ENCODE peak calls at places on chromosomes 1 and 21, in four cellular contexts. F is esophagus squamous epithelium, R is upper lobe of right lung, L is uterus. S is an unnamed sample. For H3K36me3, the result is how much of the 10 kb centered on the place peaks cover.

GRCh38 chr1:116573388-116574100 is 2.7 kb upstream of the CD58 start:
- DNase-seq in F (no peak), L (no peak), R (no peak), S (no peak)

GRCh38 chr1:7218210-7218832 is 433.1 kb downstream of the CAMTA1 start:
- DNase-seq in R (no peak), L (no peak), F (no peak), S (peak)

GRCh38 chr1:54927475-54928240 is 40.7 kb upstream of the DHCR24 start:
- DNase-seq in L (no peak), R (no peak), F (no peak), S (peak)

GRCh38 chr1:203486618-203487370 is 7.2 kb upstream of the OPTC start:
- DNase-seq in F (no peak), R (no peak), L (peak), S (no peak)

GRCh38 chr1:188027613-188028012 is 1198.9 kb downstream of the PLA2G4A start:
- DNase-seq in R (no peak), F (no peak), L (no peak), S (no peak)

GRCh38 chr1:194297100-194297499 is 1110.7 kb upstream of the B3GALT2 start:
- DNase-seq in R (no peak), L (no peak), F (no peak), S (no peak)

GRCh38 chr1:200378096-200378495 is 31.7 kb downstream of the ZNF281 start:
- DNase-seq in F (no peak), L (no peak), R (no peak), S (no peak)

GRCh38 chr1:89974701-89975470 is 20.0 kb upstream of the ZNF326 start:
- DNase-seq in L (no peak), R (no peak), F (no peak), S (no peak)

GRCh38 chr21:41678944-41679343 is 87.9 kb downstream of the RIPK4 start:
- DNase-seq in R (peak), L (peak), F (peak), S (peak)

GRCh38 chr1:14321413-14321812 is 277.1 kb upstream of the KAZN start:
- DNase-seq in L (no peak), F (no peak), R (no peak), S (no peak)

GRCh38 chr1:177964336-177964735 is 5.5 kb downstream of the SEC16B start:
- DNase-seq in R (no peak), F (no peak), L (no peak), S (no peak)

GRCh38 chr1:222784916-222785315 is 29.9 kb upstream of the DISP1 start:
- DNase-seq in L (no peak), F (no peak), R (no peak), S (no peak)

GRCh38 chr1:37177230-37177864 is 143.0 kb upstream of the GRIK3 start:
- DNase-seq in L (no peak), R (no peak), F (no peak), S (peak)

GRCh38 chr1:23215751-23216449 is 1.4 kb downstream of the HTR1D start:
- DNase-seq in F (no peak), R (no peak), L (no peak), S (peak)

GRCh38 chr1:179169616-179170467 is 59.6 kb downstream of the ABL2 start:
- DNase-seq in L (no peak), F (no peak), R (no peak), S (no peak)

GRCh38 chr1:210001751-210002150 is 63.7 kb downstream of the SYT14 start:
- DNase-seq in L (no peak), F (no peak), R (no peak), S (no peak)

GRCh38 chr1:209993061-209993830 is 55.2 kb downstream of the SYT14 start:
- DNase-seq in L (no peak), F (no peak), R (no peak), S (no peak)

GRCh38 chr1:209999005-209999404 is 61.0 kb downstream of the SYT14 start:
- DNase-seq in L (no peak), F (no peak), R (no peak), S (no peak)

GRCh38 chr1:209996348-209996747 is 58.3 kb downstream of the SYT14 start:
- DNase-seq in L (no peak), F (no peak), R (no peak), S (no peak)
- H3K4me3 ChIP-seq in L (no peak), F (no peak), R (no peak), S (no peak)

GRCh38 chr1:158353333-158354038 is at the start of gene CD1E:
- DNase-seq in L (no peak), F (no peak), R (no peak), S (no peak)
- TF ChIP-seq CTCF in L (no peak), F (no peak), R (no peak), S (no peak)

GRCh38 chr1:149927056-149927534 is 508 bp downstream of the SF3B4 start:
- DNase-seq in F (no peak), R (no peak), L (no peak), S (no peak)

GRCh38 chr1:149928388-149928724 is 753 bp upstream of the SF3B4 start:
- DNase-seq in F (no peak), R (no peak), L (no peak), S (no peak)

GRCh38 chr1:149927535-149928387 is at the start of gene SF3B4:
- DNase-seq in L (peak), R (peak), F (peak), S (peak)

GRCh38 chr1:149926296-149926695 is 1.3 kb downstream of the SF3B4 start:
- DNase-seq in L (no peak), F (no peak), R (no peak), S (no peak)

GRCh38 chr1:149925751-149926150 is 1.9 kb downstream of the SF3B4 start:
- DNase-seq in L (no peak), R (no peak), F (no peak), S (no peak)
- H3K36me3 ChIP-seq in L (under half), R (under half), F (under half), S (half or more)

GRCh38 chr1:63912643-63913042 is 138.8 kb downstream of the ROR1 start:
- DNase-seq in F (no peak), R (no peak), L (no peak), S (no peak)
- H3K4me3 ChIP-seq in F (no peak), R (no peak), L (no peak), S (no peak)

S was measured in WERI-Rb-1.